ENCODE peak calls at places on chromosomes 13 and 19, in five cellular contexts. Y, A, W, T and C are unnamed samples.

GRCh38 chr13:80339841-80340642 is 884 bp downstream of the SPRY2 start:
- DNase-seq in Y (peak; percentile 61), A (peak; percentile 50), W (peak; percentile 49), T (peak; percentile 59), C (peak; percentile 43)

GRCh38 chr13:40247845-40248244 is 418.6 kb downstream of the FOXO1 start:
- DNase-seq in Y (no peak), A (no peak), W (no peak), T (no peak), C (no peak)

GRCh38 chr13:51534075-51534817 is 50.0 kb upstream of the WDFY2 start:
- DNase-seq in Y (no peak), A (no peak), W (no peak), T (peak; percentile 45), C (no peak)

GRCh38 chr19:36003284-36003683 is 5.3 kb downstream of the SYNE4 start:
- DNase-seq in Y (no peak), A (no peak), W (no peak), T (no peak), C (no peak)

GRCh38 chr13:80131204-80131603 is 209.7 kb downstream of the SPRY2 start:
- DNase-seq in Y (peak; percentile 82), A (peak; percentile 77), W (peak; percentile 66), T (peak; percentile 77), C (no peak)

GRCh38 chr19:19826875-19827274 is 5.3 kb upstream of the ZNF506 start:
- DNase-seq in Y (no peak), A (no peak), W (no peak), T (no peak), C (no peak)

GRCh38 chr13:67043901-67044300 is 186.2 kb downstream of the PCDH9 start:
- DNase-seq in Y (no peak), A (no peak), W (no peak), T (no peak), C (no peak)

GRCh38 chr19:48444129-48444932 is 1.5 kb upstream of the GRWD1 start:
- DNase-seq in Y (no peak), A (peak; percentile 32), W (no peak), T (no peak), C (peak; percentile 68)

GRCh38 chr19:3119782-3120380 is 16.0 kb upstream of the GNA15 start:
- DNase-seq in Y (no peak), A (no peak), W (no peak), T (no peak), C (no peak)

GRCh38 chr19:41541990-41542584 is 33.9 kb upstream of the CEACAM21 start:
- DNase-seq in Y (peak; percentile 63), A (peak; percentile 37), W (peak; percentile 63), T (peak; percentile 58), C (peak; percentile 73)

GRCh38 chr13:94192576-94192975 is 286.9 kb downstream of the DCT start:
- DNase-seq in Y (peak; percentile 28), A (peak; percentile 34), W (peak; percentile 52), T (peak; percentile 35), C (peak; percentile 77)

GRCh38 chr19:28018499-28018898 is 1194.5 kb downstream of the UQCRFS1 start:
- DNase-seq in Y (no peak), A (no peak), W (no peak), T (no peak), C (no peak)

GRCh38 chr13:29845440-29846056 is 4.9 kb downstream of the UBL3 start:
- DNase-seq in Y (no peak), A (no peak), W (no peak), T (peak; percentile 60), C (peak; percentile 6)

GRCh38 chr19:15813916-15814315 is 1.5 kb downstream of the OR10H1 start:
- DNase-seq in Y (no peak), A (no peak), W (no peak), T (no peak), C (no peak)

GRCh38 chr13:86020350-86021002 is 221.3 kb upstream of the SLITRK6 start:
- DNase-seq in Y (no peak), A (no peak), W (no peak), T (peak; percentile 73), C (peak; percentile 85)

GRCh38 chr13:85970727-85971126 is 171.5 kb upstream of the SLITRK6 start:
- DNase-seq in Y (no peak), A (no peak), W (no peak), T (peak; percentile 41), C (peak; percentile 28)

GRCh38 chr13:21849323-21849722 is 178.4 kb downstream of the FGF9 start:
- DNase-seq in Y (peak; percentile 29), A (peak; percentile 6), W (no peak), T (peak; percentile 7), C (peak; percentile 48)

GRCh38 chr13:22944378-22944777 is 236.4 kb upstream of the SGCG start:
- DNase-seq in Y (no peak), A (no peak), W (no peak), T (no peak), C (no peak)

GRCh38 chr13:98327326-98328314 is 150.6 kb upstream of the RNF113B start:
- DNase-seq in Y (no peak), A (peak; percentile 22), W (no peak), T (no peak), C (peak; percentile 20)

GRCh38 chr13:79389031-79389430 is 17.0 kb downstream of the RBM26 start:
- DNase-seq in Y (no peak), A (no peak), W (no peak), T (no peak), C (no peak)

GRCh38 chr19:35715981-35716734 is 1.6 kb upstream of the KMT2B start:
- DNase-seq in Y (peak; percentile 78), A (peak; percentile 73), W (peak; percentile 46), T (no peak), C (peak; percentile 71)

GRCh38 chr13:34347784-34348573 is 530.0 kb downstream of the RFC3 start:
- DNase-seq in Y (peak; percentile 58), A (no peak), W (no peak), T (no peak), C (no peak)

GRCh38 chr13:46343279-46343949 is 43.6 kb downstream of the RUBCNL start:
- DNase-seq in Y (no peak), A (no peak), W (no peak), T (no peak), C (no peak)

GRCh38 chr19:3296446-3296845 is 69.9 kb upstream of the NFIC start:
- DNase-seq in Y (no peak), A (no peak), W (no peak), T (no peak), C (no peak)

GRCh38 chr13:81987159-81987558 is 1646.2 kb upstream of the SPRY2 start:
- DNase-seq in Y (no peak), A (no peak), W (no peak), T (peak; percentile 13), C (peak; percentile 67)

GRCh38 chr13:78655007-78655406 is 3.9 kb downstream of the OBI1 start:
- DNase-seq in Y (no peak), A (no peak), W (no peak), T (no peak), C (peak; percentile 1)

GRCh38 chr19:29663861-29664752 is 1.2 kb upstream of the PLEKHF1 start:
- DNase-seq in Y (no peak), A (no peak), W (no peak), T (peak; percentile 37), C (no peak)

GRCh38 chr13:49859568-49859967 is 67.1 kb upstream of the KPNA3 start:
- DNase-seq in Y (no peak), A (no peak), W (no peak), T (peak; percentile 99), C (no peak)